ENCODE peak calls at places on chromosomes 7 and 10, in ten cellular contexts. One of them, this sample, is unnamed.

GRCh38 chr10:21954132-21954531 is 49.4 kb downstream of the DNAJC1 start:
- ATAC-seq in naive thymus-derived CD8-positive, alpha-beta T cell: no peak
- ATAC-seq in right cardiac atrium: no peak
- ATAC-seq in stimulated activated effector memory CD8-positive, alpha-beta T cell treated with anti-CD3 and anti-CD28 coated beads, Interleukin-12 subunit alpha, Interleukin-12 subunit beta, amount 100 ng/mL, for 72 hours: no peak
- ATAC-seq in upper lobe of left lung: peak; percentile 56
- ATAC-seq in PC-3: no peak
- ATAC-seq in activated T-cell treated with anti-CD3 and anti-CD28 coated beads, Interleukin-2, amount 50 U/mL, for 72 hours: no peak
- ATAC-seq in A549: no peak
- ATAC-seq in activated naive CD8-positive, alpha-beta T cell treated with anti-CD3 and anti-CD28 coated beads, Interleukin-2, amount 10 ng/mL, durations not matched to agents 7 days and 5 days: no peak
- ATAC-seq in heart right ventricle: peak; percentile 41
- ATAC-seq in this sample: peak; percentile 55

GRCh38 chr10:30749368-30749767 is 119.8 kb upstream of the LYZL2 start:
- ATAC-seq in activated T-cell treated with anti-CD3 and anti-CD28 coated beads, Interleukin-2, amount 50 U/mL, for 72 hours: no peak
- ATAC-seq in heart right ventricle: no peak
- ATAC-seq in stimulated activated effector memory CD8-positive, alpha-beta T cell treated with anti-CD3 and anti-CD28 coated beads, Interleukin-12 subunit alpha, Interleukin-12 subunit beta, amount 100 ng/mL, for 72 hours: no peak
- ATAC-seq in A549: no peak
- ATAC-seq in activated naive CD8-positive, alpha-beta T cell treated with anti-CD3 and anti-CD28 coated beads, Interleukin-2, amount 10 ng/mL, durations not matched to agents 7 days and 5 days: no peak
- ATAC-seq in right cardiac atrium: no peak
- ATAC-seq in PC-3: no peak
- ATAC-seq in naive thymus-derived CD8-positive, alpha-beta T cell: no peak
- ATAC-seq in upper lobe of left lung: no peak
- ATAC-seq in this sample: no peak

GRCh38 chr10:58590152-58590551 is 77.5 kb downstream of the BICC1 start:
- ATAC-seq in A549: peak; percentile 91
- ATAC-seq in stimulated activated effector memory CD8-positive, alpha-beta T cell treated with anti-CD3 and anti-CD28 coated beads, Interleukin-12 subunit alpha, Interleukin-12 subunit beta, amount 100 ng/mL, for 72 hours: no peak
- ATAC-seq in activated T-cell treated with anti-CD3 and anti-CD28 coated beads, Interleukin-2, amount 50 U/mL, for 72 hours: no peak
- ATAC-seq in naive thymus-derived CD8-positive, alpha-beta T cell: no peak
- ATAC-seq in PC-3: peak; percentile 97
- ATAC-seq in heart right ventricle: peak; percentile 81
- ATAC-seq in upper lobe of left lung: peak; percentile 85
- ATAC-seq in right cardiac atrium: peak; percentile 94
- ATAC-seq in activated naive CD8-positive, alpha-beta T cell treated with anti-CD3 and anti-CD28 coated beads, Interleukin-2, amount 10 ng/mL, durations not matched to agents 7 days and 5 days: no peak
- ATAC-seq in this sample: no peak

GRCh38 chr7:134737561-134738353 is 41.7 kb upstream of the CALD1 start:
- ATAC-seq in right cardiac atrium: peak; percentile 51
- ATAC-seq in activated T-cell treated with anti-CD3 and anti-CD28 coated beads, Interleukin-2, amount 50 U/mL, for 72 hours: peak; percentile 97
- ATAC-seq in naive thymus-derived CD8-positive, alpha-beta T cell: no peak
- ATAC-seq in A549: no peak
- ATAC-seq in PC-3: no peak
- ATAC-seq in stimulated activated effector memory CD8-positive, alpha-beta T cell treated with anti-CD3 and anti-CD28 coated beads, Interleukin-12 subunit alpha, Interleukin-12 subunit beta, amount 100 ng/mL, for 72 hours: peak; percentile 99
- ATAC-seq in activated naive CD8-positive, alpha-beta T cell treated with anti-CD3 and anti-CD28 coated beads, Interleukin-2, amount 10 ng/mL, durations not matched to agents 7 days and 5 days: no peak
- ATAC-seq in heart right ventricle: peak; percentile 68
- ATAC-seq in upper lobe of left lung: peak; percentile 88
- ATAC-seq in this sample: peak; percentile 92

GRCh38 chr7:46449743-46450142 is 528.7 kb upstream of the IGFBP3 start:
- ATAC-seq in activated T-cell treated with anti-CD3 and anti-CD28 coated beads, Interleukin-2, amount 50 U/mL, for 72 hours: no peak
- ATAC-seq in A549: no peak
- ATAC-seq in stimulated activated effector memory CD8-positive, alpha-beta T cell treated with anti-CD3 and anti-CD28 coated beads, Interleukin-12 subunit alpha, Interleukin-12 subunit beta, amount 100 ng/mL, for 72 hours: no peak
- ATAC-seq in upper lobe of left lung: no peak
- ATAC-seq in activated naive CD8-positive, alpha-beta T cell treated with anti-CD3 and anti-CD28 coated beads, Interleukin-2, amount 10 ng/mL, durations not matched to agents 7 days and 5 days: no peak
- ATAC-seq in heart right ventricle: no peak
- ATAC-seq in naive thymus-derived CD8-positive, alpha-beta T cell: no peak
- ATAC-seq in PC-3: no peak
- ATAC-seq in right cardiac atrium: no peak
- ATAC-seq in this sample: no peak

GRCh38 chr7:18337023-18337422 is 158.5 kb upstream of the HDAC9 start:
- ATAC-seq in upper lobe of left lung: no peak
- ATAC-seq in PC-3: no peak
- ATAC-seq in activated naive CD8-positive, alpha-beta T cell treated with anti-CD3 and anti-CD28 coated beads, Interleukin-2, amount 10 ng/mL, durations not matched to agents 7 days and 5 days: no peak
- ATAC-seq in activated T-cell treated with anti-CD3 and anti-CD28 coated beads, Interleukin-2, amount 50 U/mL, for 72 hours: no peak
- ATAC-seq in right cardiac atrium: no peak
- ATAC-seq in naive thymus-derived CD8-positive, alpha-beta T cell: no peak
- ATAC-seq in heart right ventricle: no peak
- ATAC-seq in stimulated activated effector memory CD8-positive, alpha-beta T cell treated with anti-CD3 and anti-CD28 coated beads, Interleukin-12 subunit alpha, Interleukin-12 subunit beta, amount 100 ng/mL, for 72 hours: no peak
- ATAC-seq in A549: no peak
- ATAC-seq in this sample: no peak

GRCh38 chr10:101346177-101346576 is 7.8 kb upstream of the BTRC start:
- ATAC-seq in PC-3: peak; percentile 87
- ATAC-seq in upper lobe of left lung: no peak
- ATAC-seq in A549: no peak
- ATAC-seq in naive thymus-derived CD8-positive, alpha-beta T cell: no peak
- ATAC-seq in activated T-cell treated with anti-CD3 and anti-CD28 coated beads, Interleukin-2, amount 50 U/mL, for 72 hours: no peak
- ATAC-seq in heart right ventricle: no peak
- ATAC-seq in right cardiac atrium: no peak
- ATAC-seq in stimulated activated effector memory CD8-positive, alpha-beta T cell treated with anti-CD3 and anti-CD28 coated beads, Interleukin-12 subunit alpha, Interleukin-12 subunit beta, amount 100 ng/mL, for 72 hours: no peak
- ATAC-seq in activated naive CD8-positive, alpha-beta T cell treated with anti-CD3 and anti-CD28 coated beads, Interleukin-2, amount 10 ng/mL, durations not matched to agents 7 days and 5 days: no peak
- ATAC-seq in this sample: no peak

GRCh38 chr10:4780782-4781181 is 45.2 kb upstream of the AKR1E2 start:
- ATAC-seq in activated naive CD8-positive, alpha-beta T cell treated with anti-CD3 and anti-CD28 coated beads, Interleukin-2, amount 10 ng/mL, durations not matched to agents 7 days and 5 days: no peak
- ATAC-seq in A549: no peak
- ATAC-seq in right cardiac atrium: no peak
- ATAC-seq in stimulated activated effector memory CD8-positive, alpha-beta T cell treated with anti-CD3 and anti-CD28 coated beads, Interleukin-12 subunit alpha, Interleukin-12 subunit beta, amount 100 ng/mL, for 72 hours: no peak
- ATAC-seq in upper lobe of left lung: no peak
- ATAC-seq in naive thymus-derived CD8-positive, alpha-beta T cell: no peak
- ATAC-seq in PC-3: peak; percentile 57
- ATAC-seq in heart right ventricle: peak; percentile 62
- ATAC-seq in activated T-cell treated with anti-CD3 and anti-CD28 coated beads, Interleukin-2, amount 50 U/mL, for 72 hours: no peak
- ATAC-seq in this sample: no peak

GRCh38 chr7:129665013-129665401 is 53.5 kb downstream of the NRF1 start:
- ATAC-seq in stimulated activated effector memory CD8-positive, alpha-beta T cell treated with anti-CD3 and anti-CD28 coated beads, Interleukin-12 subunit alpha, Interleukin-12 subunit beta, amount 100 ng/mL, for 72 hours: no peak
- ATAC-seq in heart right ventricle: no peak
- ATAC-seq in right cardiac atrium: peak; percentile 24
- ATAC-seq in activated naive CD8-positive, alpha-beta T cell treated with anti-CD3 and anti-CD28 coated beads, Interleukin-2, amount 10 ng/mL, durations not matched to agents 7 days and 5 days: no peak
- ATAC-seq in activated T-cell treated with anti-CD3 and anti-CD28 coated beads, Interleukin-2, amount 50 U/mL, for 72 hours: no peak
- ATAC-seq in PC-3: peak; percentile 98
- ATAC-seq in A549: peak; percentile 95
- ATAC-seq in upper lobe of left lung: peak; percentile 60
- ATAC-seq in naive thymus-derived CD8-positive, alpha-beta T cell: no peak
- ATAC-seq in this sample: no peak

GRCh38 chr7:72924417-72924747 is 513 bp upstream of the POM121 start:
- ATAC-seq in PC-3: peak; percentile 51
- ATAC-seq in activated T-cell treated with anti-CD3 and anti-CD28 coated beads, Interleukin-2, amount 50 U/mL, for 72 hours: peak; percentile 30
- ATAC-seq in right cardiac atrium: peak; percentile 3
- ATAC-seq in activated naive CD8-positive, alpha-beta T cell treated with anti-CD3 and anti-CD28 coated beads, Interleukin-2, amount 10 ng/mL, durations not matched to agents 7 days and 5 days: no peak
- ATAC-seq in stimulated activated effector memory CD8-positive, alpha-beta T cell treated with anti-CD3 and anti-CD28 coated beads, Interleukin-12 subunit alpha, Interleukin-12 subunit beta, amount 100 ng/mL, for 72 hours: peak; percentile 22
- ATAC-seq in naive thymus-derived CD8-positive, alpha-beta T cell: no peak
- ATAC-seq in A549: peak; percentile 47
- ATAC-seq in upper lobe of left lung: peak; percentile 1
- ATAC-seq in heart right ventricle: peak; percentile 12
- ATAC-seq in this sample: no peak

This sample was measured in stimulated activated memory B cell treated with anti-CD40 and anti-IgM and Interleukin-4, amounts not matched to agents 10 μg/mL and 1 μg/mL and 100 μg/mL, for 72 hours.